ENCODE peak calls at places on chromosome 15, in six cellular contexts. A is SK-N-SH, P is stomach, L is suprapubic skin, M is H1, R is upper lobe of left lung. C is an unnamed sample.

GRCh38 chr15:63332367-63333078 is 49.1 kb downstream of the CA12 start:
- DNase-seq in A (peak), P (no peak), L (no peak), M (no peak), R (no peak), C (no peak)

GRCh38 chr15:63858881-63859280 is 25.1 kb upstream of the HERC1 start:
- DNase-seq in A (no peak), P (no peak), L (no peak), M (no peak), R (no peak), C (no peak)

GRCh38 chr15:33543957-33544356 is 233.2 kb downstream of the RYR3 start:
- DNase-seq in A (no peak), P (no peak), L (no peak), M (no peak), R (no peak), C (no peak)

GRCh38 chr15:60370804-60371700 is 26.7 kb downstream of the ANXA2 start:
- DNase-seq in A (no peak), P (peak), L (peak), M (no peak), R (no peak), C (no peak)

GRCh38 chr15:59340325-59340724 is 32.3 kb downstream of the MYO1E start:
- DNase-seq in A (no peak), P (no peak), L (no peak), M (no peak), R (no peak), C (no peak)

GRCh38 chr15:93152951-93153350 is 63.9 kb upstream of the RGMA start:
- DNase-seq in A (no peak), P (peak), L (peak), M (no peak), R (no peak), C (no peak)

GRCh38 chr15:40003491-40003916 is 35.5 kb downstream of the SRP14 start:
- DNase-seq in A (no peak), P (no peak), L (no peak), M (no peak), R (no peak), C (no peak)

GRCh38 chr15:89675606-89676005 is 3.6 kb downstream of the PLIN1 start:
- DNase-seq in A (no peak), P (no peak), L (no peak), M (no peak), R (no peak), C (no peak)

GRCh38 chr15:70353606-70354259 is 256.0 kb upstream of the TLE3 start:
- DNase-seq in A (no peak), P (peak), L (no peak), M (no peak), R (no peak), C (no peak)
- TF ChIP-seq POLR2AphosphoS5 in A (no peak), P (no peak), L (no peak), M (no peak), R (no peak), C (no peak)

GRCh38 chr15:69806287-69806915 is 291.3 kb downstream of the TLE3 start:
- DNase-seq in A (no peak), P (no peak), L (no peak), M (no peak), R (no peak), C (no peak)

GRCh38 chr15:69808756-69809155 is 289.0 kb downstream of the TLE3 start:
- DNase-seq in A (no peak), P (no peak), L (no peak), M (no peak), R (no peak), C (no peak)

GRCh38 chr15:69805248-69805953 is 292.3 kb downstream of the TLE3 start:
- DNase-seq in A (no peak), P (no peak), L (no peak), M (no peak), R (no peak), C (no peak)

GRCh38 chr15:69809421-69809820 is 288.3 kb downstream of the TLE3 start:
- DNase-seq in A (no peak), P (no peak), L (no peak), M (no peak), R (no peak), C (no peak)

GRCh38 chr15:69807752-69808151 is 290.0 kb downstream of the TLE3 start:
- DNase-seq in A (no peak), P (no peak), L (no peak), M (no peak), R (no peak), C (no peak)
- TF ChIP-seq POLR2AphosphoS5 in A (no peak), P (no peak), L (no peak), M (no peak), R (no peak), C (no peak)

DNA sequence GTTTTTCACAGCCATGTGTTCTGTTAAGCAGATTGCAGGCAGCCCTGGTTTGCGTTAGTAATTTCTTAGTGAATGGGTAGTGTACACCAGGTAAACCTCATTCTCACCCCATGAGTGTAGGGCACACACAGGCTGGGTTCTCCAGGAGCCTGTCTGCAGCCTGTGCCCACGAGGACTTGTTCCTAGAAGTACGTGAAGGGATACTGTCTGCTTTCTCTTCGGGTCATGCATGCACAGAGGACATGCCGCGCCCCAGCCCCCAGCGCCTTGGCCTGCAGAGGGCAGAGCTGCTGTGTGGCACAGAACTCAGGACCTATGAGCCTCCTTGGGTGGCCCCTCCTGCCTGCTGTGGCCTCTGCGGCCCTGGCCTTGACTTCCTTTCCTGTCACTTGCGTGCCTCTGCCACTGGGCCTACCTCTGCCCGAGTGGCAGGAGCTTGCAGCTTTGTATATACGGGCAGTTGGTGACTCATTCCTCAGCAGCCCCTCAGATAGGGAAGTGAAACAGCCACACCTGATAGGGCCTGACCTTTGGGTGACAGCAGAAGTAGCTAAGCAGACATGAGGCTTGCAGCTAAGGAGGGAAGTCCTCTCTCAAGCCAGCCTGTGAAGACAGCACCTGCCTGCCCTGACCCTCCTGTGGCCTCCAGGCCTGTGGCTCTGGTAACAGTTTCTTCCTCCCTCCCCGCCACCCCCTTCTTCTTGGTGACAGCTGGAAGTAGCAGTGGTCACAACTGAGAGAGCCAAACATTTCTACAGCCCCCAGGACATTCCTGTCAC is 19.5 kb downstream of the PPCDC start:
- DNase-seq in A (peak), P (peak), L (peak), M (no peak), R (peak), C (peak)
- TF ChIP-seq POLR2AphosphoS5 in A (no peak), P (peak), L (peak), M (no peak), R (peak), C (no peak)

GRCh38 chr15:88616240-88616639 is 4.9 kb upstream of the AEN start:
- DNase-seq in A (no peak), P (no peak), L (no peak), M (no peak), R (no peak), C (no peak)

GRCh38 chr15:88610756-88611231 is 10.3 kb upstream of the AEN start:
- DNase-seq in A (no peak), P (no peak), L (no peak), M (no peak), R (no peak), C (peak)

GRCh38 chr15:88612186-88612796 is 8.8 kb upstream of the AEN start:
- DNase-seq in A (no peak), P (no peak), L (no peak), M (no peak), R (no peak), C (peak)

GRCh38 chr15:88615303-88616107 is 5.6 kb upstream of the AEN start:
- DNase-seq in A (no peak), P (peak), L (no peak), M (no peak), R (no peak), C (peak)

GRCh38 chr15:88613074-88613944 is 7.8 kb upstream of the AEN start:
- DNase-seq in A (no peak), P (no peak), L (no peak), M (peak), R (no peak), C (peak)
- TF ChIP-seq POLR2AphosphoS5 in A (no peak), P (no peak), L (no peak), M (no peak), R (no peak), C (peak)

DNA sequence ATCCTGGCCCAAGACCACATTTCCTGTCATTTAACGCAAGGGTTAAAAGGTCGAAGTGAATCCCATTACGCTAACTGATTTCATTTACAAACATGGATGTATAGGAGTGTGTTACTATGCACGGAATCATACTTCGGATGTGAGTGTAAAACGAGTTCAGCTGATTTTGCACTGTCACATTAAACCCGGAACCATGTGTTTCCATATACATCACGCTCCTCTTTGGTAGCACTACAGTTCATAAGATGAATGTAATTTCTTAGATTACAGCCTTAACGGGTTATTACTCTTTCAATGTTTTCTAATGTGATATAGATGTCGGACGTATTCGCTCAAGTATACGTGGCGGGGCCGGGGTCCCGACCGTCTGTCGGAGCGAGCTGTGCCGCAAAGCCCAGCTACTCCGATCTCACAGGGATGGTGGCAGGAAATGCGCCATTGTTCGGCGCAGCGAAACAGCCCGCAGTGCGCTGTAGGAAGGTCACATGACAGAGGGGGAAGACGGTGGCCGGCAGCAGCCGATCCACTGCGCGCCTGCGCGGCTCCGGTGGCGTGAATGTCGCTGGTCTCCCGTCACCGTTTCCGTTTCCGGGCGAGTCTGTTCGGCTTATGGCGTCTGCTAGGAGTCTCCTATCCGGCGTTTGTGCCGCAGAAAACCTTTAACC is 97.3 kb downstream of the NPAP1 start:
- DNase-seq in A (peak), P (peak), L (peak), M (peak), R (peak), C (peak)
- TF ChIP-seq POLR2AphosphoS5 in A (peak), P (no peak), L (no peak), M (no peak), R (no peak), C (peak)

GRCh38 chr15:78662028-78662427 is 21.0 kb upstream of the CHRNB4 start:
- DNase-seq in A (no peak), P (no peak), L (no peak), M (no peak), R (no peak), C (no peak)
- TF ChIP-seq POLR2AphosphoS5 in A (no peak), P (no peak), L (no peak), M (no peak), R (no peak), C (no peak)

GRCh38 chr15:77187751-77188464 is 117.0 kb upstream of the TSPAN3 start:
- DNase-seq in A (no peak), P (no peak), L (no peak), M (no peak), R (no peak), C (no peak)
- TF ChIP-seq POLR2AphosphoS5 in A (no peak), P (no peak), L (peak), M (no peak), R (peak), C (no peak)